ENCODE peak calls at places on chromosomes 4 and X, in five cellular contexts. N is cardiac muscle cell; U is breast epithelium; H is SK-N-SH; G is CD8-positive, alpha-beta T cell. Z is an unnamed sample.

GRCh38 chr4:172997851-172998250 is 170.8 kb upstream of the GALNT7 start:
- DNase-seq in H (no peak), U (no peak), G (no peak), N (no peak), Z (no peak)

GRCh38 chr4:165124488-165124887 is 11.8 kb upstream of the TMEM192 start:
- DNase-seq in H (no peak), U (no peak), N (no peak), G (no peak), Z (no peak)

GRCh38 chr4:169179609-169180526 is 90.9 kb downstream of the SH3RF1 start:
- DNase-seq in G (no peak), N (no peak), U (no peak), H (no peak), Z (no peak)

GRCh38 chrX:103170216-103170615 is 44.7 kb upstream of the BEX4 start:
- DNase-seq in N (no peak), U (no peak), G (no peak), H (no peak), Z (no peak)

GRCh38 chr4:19130836-19131235 is 1109.3 kb upstream of the LCORL start:
- DNase-seq in U (no peak), N (no peak), G (no peak), H (no peak), Z (no peak)

GRCh38 chr4:15354358-15354757 is 73.5 kb upstream of the C1QTNF7 start:
- DNase-seq in U (no peak), N (no peak), G (no peak), H (no peak), Z (no peak)

GRCh38 chr4:106869551-106869950 is 166.6 kb downstream of the DKK2 start:
- DNase-seq in U (no peak), N (no peak), G (no peak), H (no peak), Z (no peak)

GRCh38 chr4:1501754-1502500 is 95.7 kb upstream of the NKX1-1 start:
- DNase-seq in H (no peak), N (no peak), G (no peak), U (no peak), Z (no peak)

GRCh38 chr4:24980064-24980690 is 50.6 kb downstream of the LGI2 start:
- DNase-seq in U (no peak), G (peak), N (peak), H (peak), Z (peak)

GRCh38 chrX:23764585-23764984 is 18.4 kb upstream of the SAT1 start:
- DNase-seq in H (no peak), U (no peak), N (no peak), G (no peak), Z (no peak)

GRCh38 chrX:6169407-6169806 is 59.3 kb downstream of the NLGN4X start:
- DNase-seq in N (no peak), H (no peak), U (no peak), G (no peak), Z (no peak)

GRCh38 chr4:37793562-37793961 is 32.9 kb upstream of the PGM2 start:
- DNase-seq in N (peak), H (no peak), G (peak), U (no peak), Z (no peak)

GRCh38 chr4:95361696-95361965 is 187.1 kb downstream of the UNC5C start:
- DNase-seq in U (no peak), G (no peak), H (no peak), N (no peak), Z (no peak)

GRCh38 chrX:20514358-20514757 is 247.6 kb upstream of the RPS6KA3 start:
- DNase-seq in G (no peak), N (no peak), U (no peak), H (no peak), Z (no peak)

GRCh38 chrX:133375558-133376340 is 39.5 kb downstream of the GPC4 start:
- DNase-seq in N (peak), G (no peak), U (no peak), H (peak), Z (no peak)

GRCh38 chr4:112859456-112860184 is 189.8 kb upstream of the ANK2 start:
- DNase-seq in N (no peak), G (no peak), H (peak), U (no peak), Z (no peak)

GRCh38 chr4:27215421-27215820 is 354.8 kb downstream of the STIM2 start:
- DNase-seq in N (no peak), U (no peak), G (no peak), H (no peak), Z (no peak)

GRCh38 chrX:71085900-71086299 is 9.8 kb upstream of the FOXO4 start:
- DNase-seq in U (no peak), N (no peak), G (no peak), H (no peak), Z (no peak)

GRCh38 chr4:169810325-169811323 is 52.9 kb upstream of the HPF1 start:
- DNase-seq in U (no peak), H (peak), G (peak), N (peak), Z (no peak)

GRCh38 chrX:42246814-42247213 is 323.5 kb upstream of the CASK start:
- DNase-seq in N (no peak), U (peak), G (no peak), H (no peak), Z (no peak)

GRCh38 chr4:100952590-100952989 is 394.7 kb downstream of the PPP3CA start:
- DNase-seq in G (no peak), N (no peak), U (no peak), H (no peak), Z (no peak)

GRCh38 chrX:155957843-155958242 is 39.7 kb upstream of the IL9R start:
- DNase-seq in U (no peak), N (no peak), H (no peak), G (no peak), Z (no peak)

GRCh38 chrX:68440940-68441339 is 7.6 kb upstream of the OPHN1 start:
- DNase-seq in U (no peak), G (no peak), H (peak), N (peak), Z (no peak)

GRCh38 chrX:13816899-13817298 is at the start of gene GPM6B:
- DNase-seq in N (no peak), H (no peak), U (no peak), G (no peak), Z (peak)

GRCh38 chrX:23327104-23327503 is 7.5 kb upstream of the PTCHD1 start:
- DNase-seq in U (no peak), G (no peak), N (peak), H (no peak), Z (no peak)

GRCh38 chr4:6471303-6472007 is 959 bp downstream of the PPP2R2C start:
- DNase-seq in H (peak), N (no peak), G (no peak), U (no peak), Z (no peak)

GRCh38 chr4:66590488-66591215 is 920.4 kb upstream of the EPHA5 start:
- DNase-seq in H (no peak), U (no peak), G (no peak), N (no peak), Z (no peak)

DNA sequence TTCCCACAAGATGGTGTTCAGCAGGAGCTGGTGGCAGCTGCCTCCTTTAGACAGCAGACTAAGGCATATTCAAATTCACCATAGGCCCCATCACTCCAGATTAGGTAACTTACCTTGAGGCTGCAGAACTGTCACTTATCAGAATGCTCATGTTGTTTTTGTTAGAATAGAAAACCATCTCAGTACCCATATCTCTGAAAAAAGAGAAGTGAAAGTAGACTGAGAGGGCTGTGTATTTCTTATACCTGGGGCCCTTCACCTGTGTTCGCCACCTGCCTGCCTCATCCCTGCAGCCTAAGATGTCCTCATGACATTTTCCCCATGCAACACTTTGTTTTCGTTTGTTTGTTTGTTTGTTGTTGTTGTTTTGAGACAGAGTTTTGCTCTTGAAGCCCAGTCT is 32.9 kb upstream of the SPRY1 start:
- DNase-seq in G (no peak), N (no peak), U (no peak), H (no peak), Z (no peak)
- H3K27ac ChIP-seq in G (no peak), N (no peak), U (no peak), H (no peak), Z (no peak)

GRCh38 chr4:39053983-39054382 is 8.0 kb upstream of the KLHL5 start:
- DNase-seq in N (no peak), H (no peak), G (no peak), U (no peak), Z (no peak)

GRCh38 chr4:39051454-39051853 is 10.6 kb upstream of the KLHL5 start:
- DNase-seq in U (no peak), N (no peak), H (no peak), G (no peak), Z (no peak)

GRCh38 chr4:39048291-39048690 is 13.7 kb upstream of the KLHL5 start:
- DNase-seq in U (no peak), N (no peak), H (no peak), G (no peak), Z (no peak)

GRCh38 chr4:39047691-39048090 is 14.3 kb upstream of the KLHL5 start:
- DNase-seq in H (no peak), U (no peak), N (no peak), G (no peak), Z (no peak)

DNA sequence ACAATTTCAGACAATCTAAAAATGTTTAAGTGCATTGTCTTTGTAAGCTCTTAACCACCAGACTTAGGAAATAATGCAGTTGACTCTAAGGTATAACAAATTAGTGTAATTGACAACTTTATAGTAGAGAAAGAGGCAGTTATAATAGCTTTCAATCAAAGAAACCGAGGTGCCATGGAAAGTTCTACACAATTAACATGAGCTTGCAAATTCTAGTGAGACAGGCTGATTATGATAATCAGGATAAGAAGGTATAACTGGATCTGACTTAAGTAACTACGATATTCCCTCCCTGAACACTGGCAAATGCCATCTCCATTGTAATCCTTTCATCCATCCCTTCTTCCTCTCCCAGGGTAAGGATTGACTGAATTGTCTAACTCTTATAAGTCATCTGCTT is 11.4 kb upstream of the KLHL5 start:
- DNase-seq in H (no peak), N (no peak), G (no peak), U (no peak), Z (no peak)
- H3K27ac ChIP-seq in H (no peak), N (no peak), G (no peak), U (no peak), Z (no peak)

GRCh38 chr4:152997235-152997735 is 61.2 kb downstream of the FHDC1 start:
- DNase-seq in U (no peak), H (no peak), N (no peak), G (no peak), Z (no peak)
- H3K27ac ChIP-seq in U (peak), H (no peak), N (no peak), G (no peak), Z (no peak)

DNA sequence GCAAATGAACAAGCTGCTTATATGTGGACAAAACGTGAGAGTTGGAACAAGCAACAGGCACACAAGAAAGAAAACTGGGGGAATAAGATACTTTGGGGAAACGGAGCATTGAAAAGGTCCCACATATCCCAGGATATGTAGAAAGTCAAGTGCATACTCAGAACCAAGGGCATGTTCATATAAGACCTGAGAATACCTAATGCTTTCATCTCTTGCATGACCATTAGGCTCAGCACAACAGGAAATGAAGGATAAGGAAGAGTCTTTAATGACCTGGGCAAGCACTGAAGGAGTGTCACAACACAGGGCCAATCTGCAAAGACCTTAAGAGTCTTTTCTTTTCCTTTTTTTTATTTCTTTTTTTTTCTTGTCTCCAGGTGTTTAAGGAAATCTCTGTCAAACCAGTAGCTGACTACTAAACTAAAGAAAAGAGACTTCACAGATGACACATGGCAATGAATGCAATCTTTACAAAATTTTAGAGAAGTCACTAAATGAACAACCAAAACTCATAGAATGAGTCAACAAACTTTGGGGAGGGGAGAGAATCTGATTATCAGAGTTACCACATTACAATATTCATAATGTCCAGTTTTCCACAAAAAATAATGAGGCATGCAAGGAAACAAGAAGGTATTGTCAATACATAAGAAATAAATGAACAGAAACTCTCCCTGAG is 67.9 kb upstream of the STK26 start:
- DNase-seq in U (no peak), G (no peak), N (no peak), H (no peak), Z (no peak)
- H3K27ac ChIP-seq in U (no peak), G (no peak), N (no peak), H (no peak), Z (no peak)

GRCh38 chr4:337932-338758 is 531 bp downstream of the ZNF141 start:
- DNase-seq in U (peak), N (peak), G (peak), H (no peak), Z (no peak)

GRCh38 chr4:337143-337931 is at the start of gene ZNF141:
- DNase-seq in G (peak), N (peak), U (peak), H (peak), Z (peak)

GRCh38 chr4:336099-336892 is 1.3 kb upstream of the ZNF141 start:
- DNase-seq in G (peak), N (peak), H (peak), U (peak), Z (no peak)

GRCh38 chr4:336893-337142 is 796 bp upstream of the ZNF141 start:
- DNase-seq in G (no peak), U (no peak), H (no peak), N (no peak), Z (no peak)

DNA sequence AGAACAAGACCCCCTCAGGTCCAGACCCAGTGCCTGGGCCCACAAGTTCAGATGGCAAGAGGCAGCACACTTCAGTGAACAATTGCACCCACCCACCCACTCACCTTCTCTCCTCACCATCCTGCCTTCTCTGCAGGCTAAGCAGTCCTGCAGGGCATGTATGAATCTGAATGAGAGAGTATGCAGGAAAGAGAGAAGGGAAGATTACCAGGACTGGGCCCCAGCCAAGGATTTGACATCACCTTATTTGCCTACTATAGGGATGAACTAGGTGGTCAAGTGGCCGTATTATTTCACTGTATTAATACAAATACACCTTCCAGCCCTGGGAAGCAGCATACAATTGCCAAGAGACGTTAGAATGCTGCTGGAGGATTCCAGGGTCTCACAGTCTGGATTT is 2.1 kb upstream of the ZNF141 start:
- DNase-seq in U (no peak), G (no peak), H (no peak), N (no peak), Z (no peak)
- H3K27ac ChIP-seq in U (no peak), G (no peak), H (no peak), N (no peak), Z (no peak)

DNA sequence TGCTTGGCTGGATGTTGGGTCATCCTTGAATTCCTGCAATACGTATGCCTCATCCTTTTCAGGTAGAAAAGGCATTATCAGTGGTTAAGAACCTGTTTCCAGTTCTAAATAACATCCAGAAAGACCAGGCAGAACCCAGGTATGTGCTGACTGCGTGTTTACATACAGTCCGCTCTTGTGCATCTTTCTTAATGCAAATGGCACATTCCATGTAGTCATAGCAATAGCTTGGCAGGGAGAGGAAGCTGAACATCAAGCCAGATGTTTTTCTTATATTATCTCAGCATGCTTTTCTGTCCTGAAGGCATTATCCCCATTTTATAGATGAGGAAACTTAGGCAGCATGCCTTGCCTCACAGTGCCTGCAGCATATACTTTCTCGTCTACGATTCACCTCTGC is 2.1 kb downstream of the DCLK2 start:
- DNase-seq in G (no peak), N (no peak), H (no peak), U (no peak), Z (no peak)
- H3K27ac ChIP-seq in G (no peak), N (no peak), H (no peak), U (no peak), Z (no peak)

GRCh38 chr4:113976937-113977855 is 2.3 kb downstream of the ARSJ start:
- DNase-seq in N (no peak), H (no peak), G (no peak), U (no peak), Z (no peak)

GRCh38 chr4:113979157-113979972 is at the start of gene ARSJ:
- DNase-seq in U (peak), H (peak), G (peak), N (peak), Z (no peak)

GRCh38 chr4:113979973-113980615 is 647 bp upstream of the ARSJ start:
- DNase-seq in N (no peak), G (no peak), H (no peak), U (no peak), Z (no peak)

GRCh38 chr4:113978105-113978504 is 1.3 kb downstream of the ARSJ start:
- DNase-seq in H (no peak), U (no peak), G (no peak), N (no peak), Z (no peak)

GRCh38 chr4:113978561-113979156 is 788 bp downstream of the ARSJ start:
- DNase-seq in G (no peak), H (peak), U (no peak), N (no peak), Z (no peak)
- H3K27ac ChIP-seq in G (no peak), H (peak), U (peak), N (no peak), Z (no peak)